ENCODE peak calls at places on chromosomes 6 and 20, in nine cellular contexts. Y is RWPE1; M is effector CD4-positive, alpha-beta T cell; H is EH; G is substantia nigra; W is left colon; F is HT-29; V is A673; B is germinal center. C is an unnamed sample.

GRCh38 chr20:49948809-49949507 is 12.8 kb downstream of the RNF114 start:
- DNase-seq in Y (no peak), M (no peak), H (peak), G (no peak), W (no peak), F (no peak), V (peak), B (no peak), C (no peak)

GRCh38 chr6:18277181-18278006 is 13.1 kb upstream of the DEK start:
- DNase-seq in Y (no peak), M (no peak), H (peak), G (no peak), W (no peak), F (no peak), V (peak), B (peak), C (no peak)

GRCh38 chr6:148969679-148970078 is 222.8 kb downstream of the UST start:
- DNase-seq in Y (no peak), M (no peak), H (no peak), G (no peak), W (peak), F (no peak), V (no peak), B (no peak), C (no peak)

GRCh38 chr6:12356983-12357972 is 67.1 kb downstream of the EDN1 start:
- DNase-seq in Y (no peak), M (no peak), H (peak), G (no peak), W (no peak), F (no peak), V (no peak), B (peak), C (no peak)

GRCh38 chr6:88989215-88989614 is 25.8 kb upstream of the RNGTT start:
- DNase-seq in Y (no peak), M (no peak), H (no peak), G (no peak), W (no peak), F (no peak), V (no peak), B (no peak), C (no peak)

GRCh38 chr6:46655803-46656202 is 3.0 kb downstream of the SLC25A27 start:
- DNase-seq in Y (no peak), M (no peak), H (no peak), G (no peak), W (peak), F (peak), V (peak), B (no peak), C (no peak)

GRCh38 chr20:44832724-44833123 is 22.4 kb upstream of the RIMS4 start:
- DNase-seq in Y (peak), M (no peak), H (peak), G (no peak), W (no peak), F (no peak), V (peak), B (no peak), C (no peak)

GRCh38 chr6:108295676-108296075 is 822 bp downstream of the AFG1L start:
- DNase-seq in Y (no peak), M (no peak), H (no peak), G (no peak), W (no peak), F (no peak), V (peak), B (no peak), C (no peak)